ENCODE peak calls at places on chromosomes 7 and 10, in four cellular contexts. N is HFF-Myc, A is brain microvascular endothelial cell, O is A673. X is an unnamed sample.

GRCh38 chr10:2076528-2076927 is 339.2 kb upstream of the ADARB2 start:
- DNase-seq in O (no peak), A (no peak), N (no peak), X (no peak)

GRCh38 chr7:73701357-73701995 is 18.0 kb downstream of the STX1A start:
- DNase-seq in N (no peak), A (peak), O (peak), X (no peak)

GRCh38 chr10:125123363-125124113 is 36.8 kb downstream of the CTBP2 start:
- DNase-seq in O (peak), N (no peak), A (peak), X (no peak)

GRCh38 chr10:49400365-49400764 is 4.5 kb upstream of the DRGX start:
- DNase-seq in N (no peak), O (no peak), A (no peak), X (no peak)

GRCh38 chr7:885261-885892 is 9.0 kb downstream of the GET4 start:
- DNase-seq in A (no peak), N (no peak), O (no peak), X (no peak)

GRCh38 chr7:18693401-18693800 is 197.9 kb downstream of the HDAC9 start:
- DNase-seq in O (peak), A (peak), N (peak), X (no peak)

GRCh38 chr7:18659746-18660145 is 164.2 kb downstream of the HDAC9 start:
- DNase-seq in N (no peak), A (no peak), O (no peak), X (no peak)

GRCh38 chr7:24668922-24669635 is 88.2 kb downstream of the GSDME start:
- DNase-seq in A (no peak), O (no peak), N (no peak), X (no peak)

GRCh38 chr10:10819206-10819856 is 198.3 kb upstream of the CELF2 start:
- DNase-seq in N (no peak), O (no peak), A (no peak), X (no peak)

GRCh38 chr10:34280599-34281374 is 534.3 kb downstream of the PARD3 start:
- DNase-seq in O (no peak), A (peak), N (peak), X (no peak)

GRCh38 chr7:154903083-154903731 is 99.7 kb downstream of the PAXIP1 start:
- DNase-seq in N (no peak), A (no peak), O (no peak), X (no peak)

GRCh38 chr7:11203688-11204087 is 230.0 kb downstream of the PHF14 start:
- DNase-seq in N (no peak), O (no peak), A (no peak), X (no peak)

GRCh38 chr10:79331709-79332108 is 15.6 kb upstream of the PPIF start:
- DNase-seq in A (peak), O (peak), N (no peak), X (peak)

GRCh38 chr10:75358835-75359421 is 42.6 kb downstream of the ZNF503 start:
- DNase-seq in A (peak), O (no peak), N (no peak), X (no peak)

GRCh38 chr7:36633377-36633776 is 90.9 kb downstream of the AOAH start:
- DNase-seq in O (no peak), A (no peak), N (no peak), X (no peak)

GRCh38 chr10:78184851-78185692 is 151.4 kb downstream of the RPS24 start:
- DNase-seq in O (no peak), A (no peak), N (no peak), X (no peak)

GRCh38 chr7:117270371-117270770 is 52.5 kb downstream of the WNT2 start:
- DNase-seq in N (no peak), O (no peak), A (peak), X (no peak)

GRCh38 chr7:132249591-132249971 is 326.7 kb downstream of the PLXNA4 start:
- DNase-seq in N (no peak), O (peak), A (no peak), X (no peak)

GRCh38 chr7:155450828-155451521 is 7.0 kb upstream of the EN2 start:
- DNase-seq in A (no peak), O (no peak), N (no peak), X (no peak)

GRCh38 chr7:148115308-148115707 is 475.3 kb upstream of the C7orf33 start:
- DNase-seq in N (no peak), O (no peak), A (no peak), X (no peak)

GRCh38 chr7:148116954-148117353 is 473.6 kb upstream of the C7orf33 start:
- DNase-seq in N (no peak), A (no peak), O (no peak), X (no peak)

GRCh38 chr7:148114807-148115206 is 475.8 kb upstream of the C7orf33 start:
- DNase-seq in O (no peak), A (no peak), N (no peak), X (no peak)

GRCh38 chr7:148118371-148118770 is 472.2 kb upstream of the C7orf33 start:
- DNase-seq in A (no peak), O (no peak), N (no peak), X (no peak)

DNA sequence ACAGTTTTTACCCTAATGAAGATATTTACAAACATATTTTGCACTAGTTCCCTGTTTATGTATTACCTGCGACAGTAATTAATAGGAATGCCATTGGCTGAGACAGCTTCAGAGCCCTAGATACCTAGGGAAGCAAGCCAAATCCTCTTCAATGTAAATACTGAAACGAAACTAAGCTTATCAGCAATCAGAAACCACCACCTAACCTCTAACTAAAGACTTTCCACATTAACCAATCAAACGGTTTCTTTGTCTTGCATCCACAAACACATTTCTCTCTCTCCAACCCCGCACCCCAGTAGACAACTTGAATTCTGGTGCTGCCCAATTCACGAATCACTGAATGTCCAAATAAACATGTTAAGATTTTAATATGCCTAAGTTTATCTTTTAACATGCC is 474.4 kb upstream of the C7orf33 start:
- DNase-seq in A (no peak), N (no peak), O (no peak), X (no peak)
- H3K4me3 ChIP-seq in A (no peak), N (no peak), O (no peak), X (no peak)

GRCh38 chr7:144546795-144547194 is 143.3 kb upstream of the NOBOX start:
- DNase-seq in N (no peak), O (no peak), A (no peak), X (no peak)

GRCh38 chr7:144547888-144548287 is 144.4 kb upstream of the NOBOX start:
- DNase-seq in N (no peak), A (no peak), O (no peak), X (no peak)

GRCh38 chr7:144545330-144545729 is 141.8 kb upstream of the NOBOX start:
- DNase-seq in N (no peak), A (no peak), O (no peak), X (no peak)

DNA sequence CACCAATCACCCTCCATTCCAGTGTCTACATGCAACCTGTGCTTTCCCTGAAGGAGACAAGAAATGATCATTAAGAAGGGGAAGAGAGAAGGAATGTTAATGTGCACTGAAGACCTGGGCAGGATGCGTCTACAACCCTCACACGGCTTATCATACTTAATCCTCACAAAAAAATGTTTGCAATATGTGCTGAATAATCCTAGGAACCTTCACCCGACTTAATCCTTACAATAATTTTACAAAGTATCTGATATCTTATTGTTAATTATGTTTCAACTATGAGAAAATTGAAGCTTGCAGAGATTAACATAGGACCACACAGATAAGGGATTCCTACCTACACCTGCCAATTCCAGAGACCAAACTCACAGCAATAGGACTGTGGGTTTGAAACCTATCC is 145.1 kb upstream of the NOBOX start:
- DNase-seq in A (no peak), O (no peak), N (no peak), X (no peak)
- H3K4me3 ChIP-seq in A (no peak), O (no peak), N (no peak), X (no peak)

GRCh38 chr10:31526178-31526577 is 207.2 kb downstream of the ZEB1 start:
- DNase-seq in O (no peak), N (no peak), A (no peak), X (no peak)

GRCh38 chr10:31524458-31524857 is 205.4 kb downstream of the ZEB1 start:
- DNase-seq in N (no peak), A (no peak), O (no peak), X (no peak)

GRCh38 chr10:31520982-31521381 is 202.0 kb downstream of the ZEB1 start:
- DNase-seq in A (no peak), O (no peak), N (no peak), X (no peak)

GRCh38 chr10:31522820-31523219 is 203.8 kb downstream of the ZEB1 start:
- DNase-seq in A (no peak), O (no peak), N (no peak), X (no peak)

GRCh38 chr10:31521432-31521831 is 202.4 kb downstream of the ZEB1 start:
- DNase-seq in O (no peak), N (no peak), A (no peak), X (no peak)
- H3K4me3 ChIP-seq in O (no peak), N (no peak), A (no peak), X (no peak)

GRCh38 chr10:101566333-101567164 is 21.5 kb downstream of the POLL start:
- DNase-seq in O (peak), A (no peak), N (no peak), X (peak)
- H3K4me3 ChIP-seq in O (no peak), A (peak), N (peak), X (no peak)

GRCh38 chr7:6250364-6250833 is 22.0 kb downstream of the CYTH3 start:
- DNase-seq in O (no peak), A (no peak), N (no peak), X (no peak)

GRCh38 chr7:6251653-6252052 is 20.8 kb downstream of the CYTH3 start:
- DNase-seq in O (no peak), A (no peak), N (no peak), X (no peak)

GRCh38 chr7:6252310-6252709 is 20.1 kb downstream of the CYTH3 start:
- DNase-seq in A (no peak), O (peak), N (no peak), X (no peak)

GRCh38 chr7:6254891-6255290 is 17.5 kb downstream of the CYTH3 start:
- DNase-seq in N (no peak), O (no peak), A (no peak), X (no peak)

DNA sequence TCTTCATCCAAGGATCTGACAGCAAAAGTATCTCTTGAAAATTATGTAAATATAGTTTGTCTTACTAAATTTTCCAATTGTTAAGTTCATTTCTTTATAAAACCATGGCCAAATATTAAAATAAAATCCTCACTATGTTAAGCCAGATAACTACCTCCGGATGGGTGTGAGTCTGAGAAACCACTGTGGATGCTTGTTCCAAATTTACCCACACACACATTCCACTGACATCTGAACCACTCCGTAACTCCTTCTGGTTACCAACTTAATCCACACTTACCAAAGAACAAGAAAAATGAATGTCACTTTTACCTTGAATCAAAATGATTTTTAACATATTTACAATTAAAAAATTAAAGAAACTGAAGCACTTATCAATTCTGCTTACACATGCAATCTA is 19.7 kb downstream of the CYTH3 start:
- DNase-seq in A (no peak), O (no peak), N (no peak), X (no peak)
- H3K4me3 ChIP-seq in A (no peak), O (no peak), N (no peak), X (no peak)

DNA sequence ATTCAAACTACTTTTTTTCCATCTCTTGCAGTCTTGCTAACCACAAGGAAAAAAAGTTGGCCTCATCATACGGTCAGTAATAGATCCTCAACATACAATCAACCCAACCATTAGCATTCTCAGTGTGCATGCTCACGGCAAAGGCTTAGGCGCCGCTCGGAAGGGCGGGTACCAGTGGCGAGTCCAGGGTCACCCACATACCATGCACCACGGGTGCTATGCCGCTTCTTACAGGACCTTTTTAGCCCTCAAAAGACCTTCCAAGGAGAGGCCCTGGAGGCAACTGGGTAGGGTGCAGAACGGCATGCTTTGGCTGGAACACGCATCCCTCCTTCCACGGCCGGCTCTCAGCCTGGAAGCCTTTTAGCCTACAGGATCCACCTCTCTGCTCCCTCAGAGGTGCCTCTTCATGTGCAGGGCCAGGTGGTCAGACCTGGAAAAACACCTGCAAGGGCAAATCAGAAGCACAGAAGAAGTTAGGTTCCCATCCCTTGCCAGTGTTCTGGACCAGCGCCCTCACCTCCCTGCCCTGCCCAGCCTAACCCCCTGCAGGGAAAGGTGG is 5.8 kb downstream of the KLF6 start:
- DNase-seq in O (no peak), N (no peak), A (peak), X (no peak)
- H3K4me3 ChIP-seq in O (no peak), N (peak), A (peak), X (no peak)

X was measured in GM06990.